ENCODE peak calls at places on chromosomes 6 and 20, in nine cellular contexts. One of them, this sample, is unnamed.

GRCh38 chr6:79186564-79186963 is 47.9 kb downstream of the HMGN3 start:
- DNase-seq in cardiac fibroblast: no peak
- DNase-seq in fibroblast of pulmonary artery: no peak
- DNase-seq in MCF 10A: no peak
- DNase-seq in heart left ventricle: no peak
- DNase-seq in kidney epithelial cell: no peak
- DNase-seq in osteoblast: no peak
- DNase-seq in epithelial cell of esophagus: no peak
- DNase-seq in WTC11: no peak
- DNase-seq in this sample: no peak

GRCh38 chr6:40476673-40477072 is 110.5 kb downstream of the LRFN2 start:
- DNase-seq in cardiac fibroblast: no peak
- DNase-seq in fibroblast of pulmonary artery: no peak
- DNase-seq in MCF 10A: no peak
- DNase-seq in heart left ventricle: no peak
- DNase-seq in kidney epithelial cell: no peak
- DNase-seq in osteoblast: no peak
- DNase-seq in epithelial cell of esophagus: no peak
- DNase-seq in WTC11: no peak
- DNase-seq in this sample: no peak

GRCh38 chr6:111830003-111830402 is 43.2 kb downstream of the FYN start:
- DNase-seq in cardiac fibroblast: no peak
- DNase-seq in fibroblast of pulmonary artery: no peak
- DNase-seq in MCF 10A: no peak
- DNase-seq in heart left ventricle: no peak
- DNase-seq in kidney epithelial cell: no peak
- DNase-seq in osteoblast: no peak
- DNase-seq in epithelial cell of esophagus: no peak
- DNase-seq in WTC11: no peak
- DNase-seq in this sample: no peak

GRCh38 chr20:35729836-35730582 is 12.1 kb downstream of the RBM39 start:
- DNase-seq in cardiac fibroblast: no peak
- DNase-seq in fibroblast of pulmonary artery: no peak
- DNase-seq in MCF 10A: no peak
- DNase-seq in heart left ventricle: no peak
- DNase-seq in kidney epithelial cell: no peak
- DNase-seq in osteoblast: no peak
- DNase-seq in epithelial cell of esophagus: no peak
- DNase-seq in WTC11: no peak
- DNase-seq in this sample: no peak

GRCh38 chr20:4401601-4402000 is 320.1 kb upstream of the PRND start:
- DNase-seq in cardiac fibroblast: peak; percentile 14
- DNase-seq in fibroblast of pulmonary artery: peak; percentile 16
- DNase-seq in MCF 10A: no peak
- DNase-seq in heart left ventricle: no peak
- DNase-seq in kidney epithelial cell: no peak
- DNase-seq in osteoblast: peak; percentile 41
- DNase-seq in epithelial cell of esophagus: no peak
- DNase-seq in WTC11: no peak
- DNase-seq in this sample: no peak

GRCh38 chr20:62782149-62782892 is 14.0 kb upstream of the MRGBP start:
- DNase-seq in cardiac fibroblast: peak; percentile 44
- DNase-seq in fibroblast of pulmonary artery: no peak
- DNase-seq in MCF 10A: no peak
- DNase-seq in heart left ventricle: no peak
- DNase-seq in kidney epithelial cell: no peak
- DNase-seq in osteoblast: no peak
- DNase-seq in epithelial cell of esophagus: no peak
- DNase-seq in WTC11: peak; percentile 55
- DNase-seq in this sample: no peak

GRCh38 chr20:61868466-61869090 is 197.1 kb downstream of the TAF4 start:
- DNase-seq in cardiac fibroblast: no peak
- DNase-seq in fibroblast of pulmonary artery: no peak
- DNase-seq in MCF 10A: no peak
- DNase-seq in heart left ventricle: peak; percentile 54
- DNase-seq in kidney epithelial cell: no peak
- DNase-seq in osteoblast: no peak
- DNase-seq in epithelial cell of esophagus: no peak
- DNase-seq in WTC11: no peak
- DNase-seq in this sample: no peak

GRCh38 chr6:46926481-46926880 is 4.7 kb upstream of the ADGRF5 start:
- DNase-seq in cardiac fibroblast: peak; percentile 83
- DNase-seq in fibroblast of pulmonary artery: peak; percentile 59
- DNase-seq in MCF 10A: no peak
- DNase-seq in heart left ventricle: no peak
- DNase-seq in kidney epithelial cell: no peak
- DNase-seq in osteoblast: no peak
- DNase-seq in epithelial cell of esophagus: peak; percentile 23
- DNase-seq in WTC11: no peak
- DNase-seq in this sample: no peak

GRCh38 chr6:167803816-167804215 is 22.9 kb upstream of the AFDN start:
- DNase-seq in cardiac fibroblast: no peak
- DNase-seq in fibroblast of pulmonary artery: no peak
- DNase-seq in MCF 10A: no peak
- DNase-seq in heart left ventricle: no peak
- DNase-seq in kidney epithelial cell: no peak
- DNase-seq in osteoblast: no peak
- DNase-seq in epithelial cell of esophagus: no peak
- DNase-seq in WTC11: no peak
- DNase-seq in this sample: no peak

GRCh38 chr6:167807200-167807599 is 19.5 kb upstream of the AFDN start:
- DNase-seq in cardiac fibroblast: no peak
- DNase-seq in fibroblast of pulmonary artery: no peak
- DNase-seq in MCF 10A: no peak
- DNase-seq in heart left ventricle: no peak
- DNase-seq in kidney epithelial cell: no peak
- DNase-seq in osteoblast: no peak
- DNase-seq in epithelial cell of esophagus: no peak
- DNase-seq in WTC11: no peak
- DNase-seq in this sample: no peak

GRCh38 chr6:167805349-167806060 is 21.2 kb upstream of the AFDN start:
- DNase-seq in cardiac fibroblast: no peak
- DNase-seq in fibroblast of pulmonary artery: no peak
- DNase-seq in MCF 10A: no peak
- DNase-seq in heart left ventricle: no peak
- DNase-seq in kidney epithelial cell: no peak
- DNase-seq in osteoblast: no peak
- DNase-seq in epithelial cell of esophagus: no peak
- DNase-seq in WTC11: no peak
- DNase-seq in this sample: no peak

GRCh38 chr6:167804281-167805013 is 22.3 kb upstream of the AFDN start:
- DNase-seq in cardiac fibroblast: no peak
- DNase-seq in fibroblast of pulmonary artery: no peak
- DNase-seq in MCF 10A: no peak
- DNase-seq in heart left ventricle: no peak
- DNase-seq in kidney epithelial cell: no peak
- DNase-seq in osteoblast: no peak
- DNase-seq in epithelial cell of esophagus: no peak
- DNase-seq in WTC11: no peak
- DNase-seq in this sample: no peak

GRCh38 chr6:167806061-167806700 is 20.5 kb upstream of the AFDN start:
- DNase-seq in cardiac fibroblast: no peak
- DNase-seq in fibroblast of pulmonary artery: no peak
- DNase-seq in MCF 10A: no peak
- DNase-seq in heart left ventricle: no peak
- DNase-seq in kidney epithelial cell: no peak
- DNase-seq in osteoblast: no peak
- DNase-seq in epithelial cell of esophagus: no peak
- DNase-seq in WTC11: no peak
- DNase-seq in this sample: no peak
- TF ChIP-seq CTCF in cardiac fibroblast: no peak
- TF ChIP-seq CTCF in fibroblast of pulmonary artery: no peak
- TF ChIP-seq CTCF in MCF 10A: no peak
- TF ChIP-seq CTCF in heart left ventricle: no peak
- TF ChIP-seq CTCF in kidney epithelial cell: no peak
- TF ChIP-seq CTCF in osteoblast: no peak
- TF ChIP-seq CTCF in epithelial cell of esophagus: no peak
- TF ChIP-seq CTCF in WTC11: no peak
- TF ChIP-seq CTCF in this sample: no peak

DNA sequence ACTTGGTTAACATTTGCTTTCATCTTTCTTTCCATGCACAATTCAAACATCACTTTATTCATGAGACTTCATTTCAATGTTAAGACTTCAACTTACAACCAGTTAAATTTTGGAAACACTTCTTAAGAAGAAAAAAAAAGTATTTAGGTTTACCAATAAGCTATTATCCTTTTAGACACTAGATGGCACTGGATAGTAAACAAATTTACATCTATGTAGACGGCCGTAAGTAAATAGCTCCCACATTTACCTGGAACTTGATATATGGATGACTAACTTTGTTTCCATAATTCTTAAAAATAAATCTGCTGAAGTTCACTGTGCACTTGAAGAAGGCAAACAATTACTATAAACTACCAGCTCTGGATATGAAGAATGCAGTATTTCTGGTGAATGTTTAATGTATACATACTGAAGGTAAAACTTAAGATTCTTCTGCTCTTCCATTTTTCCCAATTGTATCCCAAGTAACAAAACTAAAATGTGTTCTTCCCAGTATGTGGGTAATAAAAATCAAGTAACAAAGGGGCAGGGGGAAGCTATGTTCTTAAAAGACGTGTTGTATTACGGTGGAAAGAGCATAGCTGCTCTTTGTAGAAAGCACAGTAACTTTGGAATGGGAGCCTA is 130.6 kb upstream of the C6orf118 start:
- DNase-seq in cardiac fibroblast: peak; percentile 89
- DNase-seq in fibroblast of pulmonary artery: peak; percentile 90
- DNase-seq in MCF 10A: peak; percentile 54
- DNase-seq in heart left ventricle: no peak
- DNase-seq in kidney epithelial cell: peak; percentile 26
- DNase-seq in osteoblast: peak; percentile 41
- DNase-seq in epithelial cell of esophagus: peak; percentile 76
- DNase-seq in WTC11: no peak
- DNase-seq in this sample: no peak
- TF ChIP-seq CTCF in cardiac fibroblast: peak; percentile 51
- TF ChIP-seq CTCF in fibroblast of pulmonary artery: peak; percentile 62
- TF ChIP-seq CTCF in MCF 10A: peak; percentile 57
- TF ChIP-seq CTCF in heart left ventricle: peak; percentile 61
- TF ChIP-seq CTCF in kidney epithelial cell: peak; percentile 53
- TF ChIP-seq CTCF in osteoblast: peak; percentile 57
- TF ChIP-seq CTCF in epithelial cell of esophagus: peak; percentile 50
- TF ChIP-seq CTCF in WTC11: no peak
- TF ChIP-seq CTCF in this sample: peak; percentile 80

GRCh38 chr20:1367479-1367878 is 25.4 kb downstream of the FKBP1A start:
- DNase-seq in cardiac fibroblast: no peak
- DNase-seq in fibroblast of pulmonary artery: no peak
- DNase-seq in MCF 10A: no peak
- DNase-seq in heart left ventricle: no peak
- DNase-seq in kidney epithelial cell: no peak
- DNase-seq in osteoblast: no peak
- DNase-seq in epithelial cell of esophagus: no peak
- DNase-seq in WTC11: no peak
- DNase-seq in this sample: no peak

GRCh38 chr20:1370548-1371110 is 22.2 kb downstream of the FKBP1A start:
- DNase-seq in cardiac fibroblast: peak; percentile 36
- DNase-seq in fibroblast of pulmonary artery: peak; percentile 56
- DNase-seq in MCF 10A: peak; percentile 12
- DNase-seq in heart left ventricle: no peak
- DNase-seq in kidney epithelial cell: no peak
- DNase-seq in osteoblast: peak; percentile 81
- DNase-seq in epithelial cell of esophagus: no peak
- DNase-seq in WTC11: no peak
- DNase-seq in this sample: no peak

GRCh38 chr20:1371235-1371782 is 21.5 kb downstream of the FKBP1A start:
- DNase-seq in cardiac fibroblast: no peak
- DNase-seq in fibroblast of pulmonary artery: no peak
- DNase-seq in MCF 10A: no peak
- DNase-seq in heart left ventricle: no peak
- DNase-seq in kidney epithelial cell: no peak
- DNase-seq in osteoblast: no peak
- DNase-seq in epithelial cell of esophagus: no peak
- DNase-seq in WTC11: no peak
- DNase-seq in this sample: no peak

GRCh38 chr20:1369970-1370369 is 22.9 kb downstream of the FKBP1A start:
- DNase-seq in cardiac fibroblast: no peak
- DNase-seq in fibroblast of pulmonary artery: no peak
- DNase-seq in MCF 10A: no peak
- DNase-seq in heart left ventricle: no peak
- DNase-seq in kidney epithelial cell: no peak
- DNase-seq in osteoblast: no peak
- DNase-seq in epithelial cell of esophagus: no peak
- DNase-seq in WTC11: no peak
- DNase-seq in this sample: no peak

DNA sequence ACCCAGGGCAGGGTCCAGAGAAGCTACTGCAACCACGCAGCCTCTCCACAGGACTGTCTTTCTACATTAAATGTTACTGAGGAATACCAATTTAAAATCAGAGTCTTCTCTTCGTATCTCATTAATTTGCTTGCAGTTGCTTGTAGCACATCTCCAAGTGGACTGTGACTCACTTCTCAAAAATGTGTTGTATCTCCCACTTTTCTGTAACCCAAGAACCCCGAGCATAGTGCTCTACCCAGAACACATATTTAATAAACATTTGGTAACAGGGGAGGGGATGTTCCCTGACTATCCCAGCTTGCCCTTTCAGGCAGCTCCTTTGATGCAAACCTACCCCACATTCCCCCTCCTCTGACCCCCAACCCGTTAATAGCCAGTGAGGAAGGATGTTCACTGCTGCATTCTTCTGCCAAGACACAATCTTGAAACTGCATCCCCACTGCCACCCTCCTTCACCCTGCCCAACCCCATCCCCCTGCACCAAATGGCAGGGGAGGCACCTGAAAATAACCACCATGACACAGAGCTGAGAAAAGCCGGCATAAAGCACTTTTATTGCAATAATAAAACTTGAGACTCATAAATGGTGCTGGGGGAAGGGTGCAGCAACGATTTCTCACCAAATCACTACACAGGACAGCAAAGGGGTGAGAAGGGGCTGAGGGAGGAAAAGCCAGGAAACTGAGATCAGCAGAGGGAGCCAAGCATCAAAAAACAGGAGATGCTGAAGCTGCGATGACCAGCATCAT is 24.2 kb downstream of the FKBP1A start:
- DNase-seq in cardiac fibroblast: peak; percentile 56
- DNase-seq in fibroblast of pulmonary artery: peak; percentile 53
- DNase-seq in MCF 10A: no peak
- DNase-seq in heart left ventricle: no peak
- DNase-seq in kidney epithelial cell: no peak
- DNase-seq in osteoblast: no peak
- DNase-seq in epithelial cell of esophagus: no peak
- DNase-seq in WTC11: no peak
- DNase-seq in this sample: no peak
- TF ChIP-seq CTCF in cardiac fibroblast: no peak
- TF ChIP-seq CTCF in fibroblast of pulmonary artery: no peak
- TF ChIP-seq CTCF in MCF 10A: no peak
- TF ChIP-seq CTCF in heart left ventricle: no peak
- TF ChIP-seq CTCF in kidney epithelial cell: no peak
- TF ChIP-seq CTCF in osteoblast: no peak
- TF ChIP-seq CTCF in epithelial cell of esophagus: no peak
- TF ChIP-seq CTCF in WTC11: no peak
- TF ChIP-seq CTCF in this sample: no peak

DNA sequence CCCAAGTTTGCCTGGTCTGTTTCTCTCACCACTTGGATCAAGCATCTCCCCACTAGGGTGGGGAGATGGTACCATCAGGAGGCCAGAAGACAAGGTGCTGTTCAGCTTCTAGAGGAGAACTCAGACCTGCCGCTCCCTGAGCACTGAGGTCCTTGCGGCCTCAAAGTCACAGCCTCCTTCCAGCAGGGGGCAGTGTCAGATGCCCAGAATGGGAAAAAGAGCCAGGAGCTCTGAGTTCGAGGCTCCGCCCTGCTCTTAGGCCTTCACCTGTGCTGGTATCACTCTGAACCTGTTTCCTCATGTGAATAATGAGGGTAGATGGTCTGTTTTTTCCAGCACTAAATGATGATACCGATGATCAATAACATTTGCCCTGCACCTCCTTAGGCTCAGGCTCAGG is 68.7 kb downstream of the TOX2 start:
- DNase-seq in cardiac fibroblast: no peak
- DNase-seq in fibroblast of pulmonary artery: no peak
- DNase-seq in MCF 10A: no peak
- DNase-seq in heart left ventricle: no peak
- DNase-seq in kidney epithelial cell: no peak
- DNase-seq in osteoblast: no peak
- DNase-seq in epithelial cell of esophagus: no peak
- DNase-seq in WTC11: peak; percentile 64
- DNase-seq in this sample: no peak
- TF ChIP-seq CTCF in cardiac fibroblast: peak; percentile 17
- TF ChIP-seq CTCF in fibroblast of pulmonary artery: peak; percentile 33
- TF ChIP-seq CTCF in MCF 10A: peak; percentile 22
- TF ChIP-seq CTCF in heart left ventricle: peak; percentile 31
- TF ChIP-seq CTCF in kidney epithelial cell: peak; percentile 12
- TF ChIP-seq CTCF in osteoblast: peak; percentile 32
- TF ChIP-seq CTCF in epithelial cell of esophagus: peak; percentile 18
- TF ChIP-seq CTCF in WTC11: peak; percentile 54
- TF ChIP-seq CTCF in this sample: peak; percentile 35

This sample was measured in neural crest cell.